ENCODE peak calls at places on chromosomes 7 and 10, in nine cellular contexts. M is HT1080; G is M059J; L is effector memory CD8-positive, alpha-beta T cell; W is uterus; T is stimulated activated CD4-positive, alpha-beta T cell treated with anti-CD3 and anti-CD28 coated beads, TNF-alpha, amount 100 ng/mL, for 48 hours; C is H7; Y is activated CD8-positive, alpha-beta memory T cell treated with anti-CD3 and anti-CD28 coated beads for 48 hours; O is fibroblast of lung. K is an unnamed sample.

GRCh38 chr10:46514899-46515298 is 41.6 kb downstream of the GPRIN2 start:
- DNase-seq in M (no peak), G (no peak), L (no peak), W (peak; percentile 3), T (no peak), C (no peak), Y (no peak), O (no peak), K (no peak)

GRCh38 chr7:2163565-2163964 is 69.2 kb downstream of the MAD1L1 start:
- DNase-seq in M (no peak), G (no peak), L (no peak), W (no peak), T (no peak), C (peak; percentile 43), Y (no peak), O (no peak), K (no peak)

GRCh38 chr7:3879337-3880054 is 578.4 kb downstream of the SDK1 start:
- DNase-seq in M (no peak), G (no peak), L (no peak), W (no peak), T (no peak), C (no peak), Y (no peak), O (no peak), K (no peak)

GRCh38 chr7:151271699-151272355 is 23.3 kb upstream of the SMARCD3 start:
- DNase-seq in M (no peak), G (no peak), L (no peak), W (peak; percentile 77), T (no peak), C (no peak), Y (no peak), O (peak; percentile 67), K (no peak)

GRCh38 chr7:12796397-12797136 is 109.1 kb downstream of the ARL4A start:
- DNase-seq in M (no peak), G (no peak), L (no peak), W (no peak), T (no peak), C (no peak), Y (no peak), O (no peak), K (no peak)

GRCh38 chr7:135519233-135519688 is 9.4 kb upstream of the CNOT4 start:
- DNase-seq in M (no peak), G (no peak), L (no peak), W (peak; percentile 58), T (no peak), C (no peak), Y (no peak), O (no peak), K (no peak)

GRCh38 chr10:12780634-12781601 is 220.6 kb downstream of the CCDC3 start:
- DNase-seq in M (no peak), G (no peak), L (no peak), W (peak; percentile 38), T (peak; percentile 23), C (no peak), Y (peak; percentile 41), O (no peak), K (no peak)

GRCh38 chr7:1817061-1817712 is 147.1 kb downstream of the ELFN1 start:
- DNase-seq in M (no peak), G (no peak), L (no peak), W (no peak), T (no peak), C (peak; percentile 38), Y (no peak), O (no peak), K (no peak)

GRCh38 chr10:78957471-78958039 is 111.2 kb upstream of the ZMIZ1 start:
- DNase-seq in M (peak; percentile 77), G (peak; percentile 60), L (no peak), W (no peak), T (no peak), C (no peak), Y (no peak), O (no peak), K (no peak)

GRCh38 chr10:74011762-74012161 is 13.8 kb downstream of the VCL start:
- DNase-seq in M (peak; percentile 73), G (peak; percentile 94), L (no peak), W (peak; percentile 54), T (no peak), C (no peak), Y (no peak), O (peak; percentile 94), K (no peak)

GRCh38 chr7:94654764-94655561 is 970 bp downstream of the SGCE start:
- DNase-seq in M (peak; percentile 50), G (peak; percentile 65), L (no peak), W (peak; percentile 29), T (no peak), C (no peak), Y (no peak), O (peak; percentile 67), K (no peak)

GRCh38 chr7:7920056-7920455 is 48.5 kb upstream of the GLCCI1 start:
- DNase-seq in M (no peak), G (no peak), L (no peak), W (no peak), T (no peak), C (no peak), Y (no peak), O (no peak), K (no peak)

GRCh38 chr7:143909863-143910262 is 7.9 kb upstream of the TCAF1 start:
- DNase-seq in M (no peak), G (no peak), L (no peak), W (no peak), T (no peak), C (no peak), Y (no peak), O (peak; percentile 47), K (no peak)

GRCh38 chr10:47370878-47371277 is 13.2 kb downstream of the ZNF488 start:
- DNase-seq in M (no peak), G (no peak), L (no peak), W (peak; percentile 3), T (no peak), C (peak; percentile 10), Y (no peak), O (no peak), K (no peak)

GRCh38 chr10:12605580-12606405 is 256.4 kb downstream of the CAMK1D start:
- DNase-seq in M (peak; percentile 71), G (peak; percentile 69), L (peak; percentile 40), W (peak; percentile 32), T (peak; percentile 41), C (peak; percentile 48), Y (peak; percentile 18), O (peak; percentile 65), K (no peak)

GRCh38 chr7:68841004-68841403 is 757.3 kb upstream of the AUTS2 start:
- DNase-seq in M (no peak), G (peak; percentile 61), L (no peak), W (no peak), T (no peak), C (no peak), Y (no peak), O (no peak), K (no peak)

GRCh38 chr7:43244782-43245181 is 132.3 kb downstream of the HECW1 start:
- DNase-seq in M (no peak), G (no peak), L (no peak), W (no peak), T (no peak), C (no peak), Y (no peak), O (no peak), K (no peak)

GRCh38 chr7:84187813-84188212 is 6.8 kb downstream of the SEMA3A start:
- DNase-seq in M (peak; percentile 71), G (peak; percentile 76), L (no peak), W (no peak), T (no peak), C (no peak), Y (no peak), O (peak; percentile 47), K (no peak)

GRCh38 chr10:132066186-132066585 is 440 bp downstream of the JAKMIP3 start:
- DNase-seq in M (no peak), G (no peak), L (no peak), W (no peak), T (no peak), C (peak; percentile 48), Y (no peak), O (no peak), K (peak; percentile 39)

GRCh38 chr7:141043621-141044020 is 28.9 kb upstream of the MRPS33 start:
- DNase-seq in M (no peak), G (peak; percentile 32), L (no peak), W (no peak), T (no peak), C (no peak), Y (no peak), O (no peak), K (no peak)

GRCh38 chr10:75405201-75406143 is 3.9 kb upstream of the ZNF503 start:
- DNase-seq in M (no peak), G (no peak), L (no peak), W (peak; percentile 63), T (no peak), C (peak; percentile 69), Y (no peak), O (peak; percentile 31), K (peak; percentile 84)

GRCh38 chr10:120970595-120971529 is 119.7 kb downstream of the WDR11 start:
- DNase-seq in M (no peak), G (no peak), L (no peak), W (no peak), T (no peak), C (no peak), Y (no peak), O (no peak), K (no peak)

GRCh38 chr10:133401981-133402725 is 8.2 kb downstream of the MTG1 start:
- DNase-seq in M (no peak), G (no peak), L (no peak), W (no peak), T (no peak), C (peak; percentile 24), Y (no peak), O (no peak), K (peak; percentile 33)

GRCh38 chr7:97064972-97065587 is 40.4 kb upstream of the DLX5 start:
- DNase-seq in M (peak; percentile 49), G (peak; percentile 52), L (peak; percentile 6), W (no peak), T (no peak), C (peak; percentile 71), Y (no peak), O (peak; percentile 64), K (no peak)

GRCh38 chr7:1569016-1569415 is 816 bp downstream of the PSMG3 start:
- DNase-seq in M (peak; percentile 72), G (peak; percentile 82), L (peak; percentile 29), W (no peak), T (peak; percentile 12), C (no peak), Y (peak; percentile 27), O (peak; percentile 46), K (no peak)

GRCh38 chr10:101286248-101287046 is 57.2 kb upstream of the LBX1 start:
- DNase-seq in M (no peak), G (no peak), L (no peak), W (no peak), T (no peak), C (no peak), Y (no peak), O (no peak), K (no peak)

GRCh38 chr10:14659626-14660196 is 115.0 kb downstream of the FAM107B start:
- DNase-seq in M (no peak), G (no peak), L (peak; percentile 50), W (no peak), T (no peak), C (no peak), Y (peak; percentile 33), O (no peak), K (no peak)

GRCh38 chr7:80859272-80859970 is 59.4 kb downstream of the SEMA3C start:
- DNase-seq in M (no peak), G (peak; percentile 65), L (no peak), W (peak; percentile 81), T (no peak), C (no peak), Y (no peak), O (peak; percentile 89), K (no peak)

GRCh38 chr10:30002438-30003266 is 56.7 kb downstream of the JCAD start:
- DNase-seq in M (peak; percentile 72), G (peak; percentile 64), L (peak; percentile 53), W (peak; percentile 80), T (peak; percentile 57), C (peak; percentile 80), Y (peak; percentile 18), O (peak; percentile 79), K (peak; percentile 80)

GRCh38 chr7:151168022-151168786 is 710 bp upstream of the GBX1 start:
- DNase-seq in M (no peak), G (peak; percentile 15), L (peak; percentile 52), W (no peak), T (peak; percentile 57), C (peak; percentile 96), Y (peak; percentile 33), O (no peak), K (no peak)

GRCh38 chr7:68158686-68159255 is 1162.1 kb downstream of the TYW1 start:
- DNase-seq in M (no peak), G (no peak), L (no peak), W (no peak), T (no peak), C (no peak), Y (no peak), O (no peak), K (no peak)

K was measured in mesothelial cell of epicardium.